ENCODE peak calls at places on chromosome 17, in nine cellular contexts. I is OCI-LY7, N is PC-3, J is GM23338, Z is MM.1S, M is HCT116, U is GM23248, R is PC-9, S is SK-N-SH. E is an unnamed sample.

GRCh38 chr17:43468746-43469544 is 14.8 kb upstream of the DHX8 start:
- DNase-seq in I (no peak), N (peak; percentile 91), J (no peak), Z (no peak), M (peak; percentile 46), U (peak; percentile 98), R (peak; percentile 46), S (no peak), E (peak; percentile 27)

GRCh38 chr17:39666601-39667261 is 1.5 kb upstream of the PNMT start:
- DNase-seq in I (no peak), N (no peak), J (no peak), Z (no peak), M (no peak), U (peak; percentile 15), R (peak; percentile 22), S (peak; percentile 53), E (no peak)

GRCh38 chr17:69061901-69062556 is 1.3 kb upstream of the ABCA9 start:
- DNase-seq in I (no peak), N (no peak), J (no peak), Z (no peak), M (no peak), U (peak; percentile 18), R (no peak), S (no peak), E (no peak)

GRCh38 chr17:82528484-82529265 is 9.1 kb downstream of the FOXK2 start:
- DNase-seq in I (peak; percentile 55), N (peak; percentile 93), J (no peak), Z (no peak), M (peak; percentile 31), U (peak; percentile 83), R (peak; percentile 80), S (peak; percentile 88), E (peak; percentile 42)

GRCh38 chr17:28967240-28968135 is 16.2 kb upstream of the PHF12 start:
- DNase-seq in I (peak; percentile 46), N (no peak), J (peak; percentile 58), Z (no peak), M (no peak), U (no peak), R (no peak), S (no peak), E (no peak)

GRCh38 chr17:48515925-48516900 is 14.6 kb downstream of the HOXB1 start:
- DNase-seq in I (no peak), N (no peak), J (peak; percentile 77), Z (no peak), M (no peak), U (no peak), R (no peak), S (no peak), E (no peak)

GRCh38 chr17:42895185-42895555 is 5.4 kb upstream of the G6PC1 start:
- DNase-seq in I (no peak), N (peak; percentile 82), J (no peak), Z (no peak), M (peak; percentile 8), U (peak; percentile 97), R (peak; percentile 36), S (no peak), E (peak; percentile 55)

GRCh38 chr17:42878123-42878880 is 22.3 kb upstream of the G6PC1 start:
- DNase-seq in I (no peak), N (no peak), J (peak; percentile 92), Z (peak; percentile 62), M (no peak), U (no peak), R (peak; percentile 67), S (no peak), E (peak; percentile 61)

GRCh38 chr17:65173284-65173793 is 36.2 kb downstream of the RGS9 start:
- DNase-seq in I (peak; percentile 68), N (peak; percentile 78), J (peak; percentile 24), Z (no peak), M (no peak), U (peak; percentile 32), R (peak; percentile 23), S (peak; percentile 71), E (peak; percentile 63)

GRCh38 chr17:2926019-2926650 is 129.9 kb downstream of the RAP1GAP2 start:
- DNase-seq in I (no peak), N (peak; percentile 75), J (no peak), Z (no peak), M (no peak), U (peak; percentile 86), R (peak; percentile 68), S (peak; percentile 69), E (no peak)

GRCh38 chr17:40168262-40168832 is 8.9 kb upstream of the RAPGEFL1 start:
- DNase-seq in I (peak; percentile 72), N (peak; percentile 65), J (peak; percentile 92), Z (peak; percentile 48), M (peak; percentile 28), U (peak; percentile 81), R (peak; percentile 50), S (peak; percentile 65), E (peak; percentile 78)

GRCh38 chr17:82241183-82241925 is 12.5 kb downstream of the SLC16A3 start:
- DNase-seq in I (no peak), N (peak; percentile 74), J (no peak), Z (no peak), M (no peak), U (peak; percentile 88), R (peak; percentile 79), S (peak; percentile 76), E (no peak)

GRCh38 chr17:50364061-50364458 is 8.9 kb downstream of the MRPL27 start:
- DNase-seq in I (no peak), N (no peak), J (no peak), Z (no peak), M (no peak), U (no peak), R (no peak), S (no peak), E (no peak)

GRCh38 chr17:7717756-7718350 is 309 bp downstream of the DNAH2 start:
- DNase-seq in I (no peak), N (no peak), J (peak; percentile 52), Z (no peak), M (no peak), U (peak; percentile 43), R (no peak), S (no peak), E (no peak)

GRCh38 chr17:418421-418751 is 65.8 kb upstream of the RPH3AL start:
- DNase-seq in I (no peak), N (no peak), J (no peak), Z (no peak), M (no peak), U (no peak), R (no peak), S (no peak), E (no peak)

GRCh38 chr17:3722716-3723115 is 987 bp upstream of the HASPIN start:
- DNase-seq in I (no peak), N (no peak), J (no peak), Z (no peak), M (no peak), U (peak; percentile 41), R (no peak), S (no peak), E (no peak)

GRCh38 chr17:35011671-35012216 is 31.4 kb downstream of the LIG3 start:
- DNase-seq in I (no peak), N (no peak), J (no peak), Z (no peak), M (no peak), U (no peak), R (no peak), S (no peak), E (no peak)

GRCh38 chr17:49739662-49740271 is 24.2 kb downstream of the FAM117A start:
- DNase-seq in I (peak; percentile 96), N (no peak), J (no peak), Z (peak; percentile 90), M (no peak), U (no peak), R (peak; percentile 4), S (peak; percentile 67), E (peak; percentile 70)

GRCh38 chr17:77208217-77208808 is 67.5 kb downstream of the SEC14L1 start:
- DNase-seq in I (no peak), N (no peak), J (peak; percentile 22), Z (peak; percentile 62), M (no peak), U (peak; percentile 82), R (no peak), S (no peak), E (peak; percentile 74)

GRCh38 chr17:58693751-58694150 is 1.3 kb downstream of the RAD51C start:
- DNase-seq in I (no peak), N (no peak), J (no peak), Z (no peak), M (no peak), U (no peak), R (no peak), S (no peak), E (no peak)

GRCh38 chr17:1563786-1564613 is 1.4 kb upstream of the PITPNA start:
- DNase-seq in I (no peak), N (peak; percentile 5), J (no peak), Z (no peak), M (no peak), U (no peak), R (no peak), S (no peak), E (peak; percentile 30)
- H3K9me2 ChIP-seq in I (no peaks in the 10 kb centered on the region), N (no peaks in the 10 kb centered on the region), J (no peaks in the 10 kb centered on the region), Z (no peaks in the 10 kb centered on the region), M (no peaks in the 10 kb centered on the region), U (no peaks in the 10 kb centered on the region), R (no peaks in the 10 kb centered on the region), S (no peaks in the 10 kb centered on the region), E (no peaks in the 10 kb centered on the region)

GRCh38 chr17:8821446-8822105 is 22.4 kb upstream of the MFSD6L start:
- DNase-seq in I (no peak), N (no peak), J (no peak), Z (no peak), M (no peak), U (no peak), R (no peak), S (no peak), E (no peak)
- H3K4me3 ChIP-seq in I (no peak overlapping the region), N (no peak overlapping the region), J (no peak overlapping the region), Z (no peak overlapping the region), M (no peak overlapping the region), U (no peak overlapping the region), R (no peak overlapping the region), S (no peak overlapping the region), E (no peak overlapping the region)

DNA sequence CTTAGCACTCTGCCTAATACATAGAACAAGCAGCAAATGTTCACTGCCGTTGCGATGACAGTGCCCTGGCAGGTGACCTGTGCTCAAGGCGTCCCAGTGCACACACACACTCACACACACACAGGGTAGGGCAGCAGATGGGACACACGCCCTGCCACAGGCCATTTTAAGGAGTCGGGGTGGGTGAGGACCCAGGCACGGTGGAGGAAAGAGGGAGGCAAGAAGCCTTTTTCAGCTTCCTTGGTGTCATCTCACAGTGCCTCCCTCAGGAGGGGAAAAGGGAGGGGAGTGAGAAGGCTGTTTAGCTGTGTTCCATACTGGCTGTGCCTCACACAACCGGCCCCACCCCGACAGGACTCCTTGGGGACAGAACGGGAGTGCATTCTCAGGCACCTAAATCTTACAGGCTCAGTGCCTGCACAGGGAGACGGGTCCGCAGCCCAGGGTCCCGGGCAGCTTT is 1.5 kb downstream of the PITPNM3 start:
- DNase-seq in I (no peak), N (peak; percentile 20), J (no peak), Z (no peak), M (no peak), U (no peak), R (no peak), S (peak; percentile 32), E (no peak)
- H3K9me2 ChIP-seq in I (no peaks in the 10 kb centered on the region), N (no peaks in the 10 kb centered on the region), J (no peaks in the 10 kb centered on the region), Z (no peaks in the 10 kb centered on the region), M (no peaks in the 10 kb centered on the region), U (no peaks in the 10 kb centered on the region), R (no peaks in the 10 kb centered on the region), S (no peaks in the 10 kb centered on the region), E (no peaks in the 10 kb centered on the region)

DNA sequence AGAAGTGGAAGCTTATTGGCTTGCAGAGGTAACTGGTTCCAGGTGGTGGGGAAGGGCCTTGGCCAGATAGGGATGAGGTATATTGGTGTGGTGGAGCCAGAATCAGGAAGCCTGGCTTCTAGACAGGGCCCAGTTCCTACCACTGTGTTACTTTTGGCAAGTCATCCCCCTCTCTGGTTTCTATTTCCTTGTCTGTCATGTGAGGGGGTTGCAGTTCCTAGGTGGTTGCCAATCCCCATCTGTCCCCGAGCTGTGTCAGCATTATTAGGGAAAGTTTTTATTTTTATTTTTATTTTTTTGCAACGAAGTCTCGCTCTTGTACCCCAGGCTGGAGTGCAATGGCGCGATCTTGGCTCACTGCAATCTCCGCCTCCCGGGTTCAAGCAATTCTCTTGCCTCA is 3.0 kb downstream of the SMCR8 start:
- DNase-seq in I (no peak), N (no peak), J (no peak), Z (no peak), M (no peak), U (peak; percentile 9), R (no peak), S (no peak), E (no peak)
- H3K4me3 ChIP-seq in I (peak overlapping the region; percentile 8), N (peak overlapping the region; percentile 97), J (no peak overlapping the region), Z (peak overlapping the region; percentile 10), M (no peak overlapping the region), U (peak overlapping the region; percentile 54), R (peak overlapping the region; percentile 11), S (no peak overlapping the region), E (no peak overlapping the region)